ENCODE peak calls at places on chromosome 18, in five cellular contexts. O, F, P, C and N are unnamed samples.

GRCh38 chr18:46156124-46156745 is 52.0 kb downstream of the HAUS1 start:
- DNase-seq in O (no peak), F (no peak), P (no peak), C (no peak), N (no peak)

GRCh38 chr18:79586436-79587297 is 92.9 kb upstream of the CTDP1 start:
- DNase-seq in O (peak; percentile 35), F (no peak), P (no peak), C (no peak), N (no peak)

GRCh38 chr18:22302152-22302551 is 115.6 kb downstream of the CTAGE1 start:
- DNase-seq in O (no peak), F (no peak), P (no peak), C (no peak), N (no peak)

GRCh38 chr18:58057291-58057965 is 13.4 kb downstream of the NEDD4L start:
- DNase-seq in O (no peak), F (no peak), P (no peak), C (no peak), N (no peak)

GRCh38 chr18:56083889-56084288 is 495.9 kb upstream of the TCF4 start:
- DNase-seq in O (no peak), F (no peak), P (peak; percentile 20), C (no peak), N (no peak)

GRCh38 chr18:79581406-79581805 is 98.2 kb upstream of the CTDP1 start:
- DNase-seq in O (no peak), F (no peak), P (no peak), C (no peak), N (no peak)

GRCh38 chr18:49645836-49646235 is 84.0 kb downstream of the LIPG start:
- DNase-seq in O (no peak), F (no peak), P (peak; percentile 43), C (peak; percentile 58), N (peak; percentile 42)

GRCh38 chr18:27604583-27604982 is 419.5 kb upstream of the CHST9 start:
- DNase-seq in O (no peak), F (no peak), P (peak; percentile 21), C (no peak), N (peak; percentile 9)

GRCh38 chr18:56068030-56068671 is 480.2 kb upstream of the TCF4 start:
- DNase-seq in O (no peak), F (no peak), P (peak; percentile 89), C (no peak), N (peak; percentile 60)

GRCh38 chr18:22556271-22556990 is 138.7 kb upstream of the CTAGE1 start:
- DNase-seq in O (no peak), F (no peak), P (peak; percentile 38), C (no peak), N (peak; percentile 77)

GRCh38 chr18:62037989-62038778 is 145.4 kb upstream of the RNF152 start:
- DNase-seq in O (no peak), F (no peak), P (peak; percentile 48), C (no peak), N (peak; percentile 74)

GRCh38 chr18:60445341-60445740 is 72.8 kb upstream of the MC4R start:
- DNase-seq in O (no peak), F (no peak), P (peak; percentile 2), C (no peak), N (peak; percentile 10)

GRCh38 chr18:54284967-54285785 is 15.9 kb downstream of the POLI start:
- DNase-seq in O (peak; percentile 67), F (peak; percentile 93), P (peak; percentile 75), C (no peak), N (peak; percentile 47)

GRCh38 chr18:45806226-45806625 is 19.2 kb upstream of the SIGLEC15 start:
- DNase-seq in O (no peak), F (no peak), P (peak; percentile 83), C (no peak), N (peak; percentile 86)

GRCh38 chr18:7116832-7117389 is 686 bp downstream of the LAMA1 start:
- DNase-seq in O (no peak), F (no peak), P (no peak), C (peak; percentile 80), N (no peak)

GRCh38 chr18:26863921-26864497 is 1.5 kb downstream of the AQP4 start:
- DNase-seq in O (no peak), F (no peak), P (no peak), C (no peak), N (no peak)

GRCh38 chr18:22846088-22846683 is 86.9 kb upstream of the RBBP8 start:
- DNase-seq in O (no peak), F (no peak), P (peak; percentile 25), C (no peak), N (peak; percentile 55)

GRCh38 chr18:29711931-29712330 is 1330.6 kb downstream of the DSC3 start:
- DNase-seq in O (no peak), F (no peak), P (no peak), C (peak; percentile 7), N (no peak)

GRCh38 chr18:55323051-55323994 is 264.7 kb downstream of the TCF4 start:
- DNase-seq in O (no peak), F (peak; percentile 24), P (peak; percentile 31), C (no peak), N (peak; percentile 59)

GRCh38 chr18:5515007-5515744 is 28.6 kb downstream of the EPB41L3 start:
- DNase-seq in O (no peak), F (no peak), P (no peak), C (no peak), N (no peak)

GRCh38 chr18:47986724-47987455 is 56.4 kb upstream of the SMAD2 start:
- DNase-seq in O (no peak), F (no peak), P (no peak), C (no peak), N (no peak)

GRCh38 chr18:43879350-43879749 is 602.1 kb upstream of the SYT4 start:
- DNase-seq in O (no peak), F (no peak), P (no peak), C (no peak), N (no peak)

GRCh38 chr18:47287911-47288635 is 36.6 kb upstream of the SKOR2 start:
- DNase-seq in O (no peak), F (no peak), P (no peak), C (no peak), N (no peak)

GRCh38 chr18:45588284-45588683 is 27.0 kb upstream of the SLC14A2 start:
- DNase-seq in O (no peak), F (no peak), P (peak; percentile 56), C (no peak), N (peak; percentile 64)

GRCh38 chr18:79631761-79632446 is 47.7 kb upstream of the CTDP1 start:
- DNase-seq in O (no peak), F (no peak), P (no peak), C (no peak), N (no peak)

GRCh38 chr18:74310411-74310810 is 5.2 kb upstream of the C18orf63 start:
- DNase-seq in O (no peak), F (no peak), P (peak; percentile 60), C (peak; percentile 46), N (peak; percentile 57)

GRCh38 chr18:34965108-34965507 is 76.1 kb upstream of the MAPRE2 start:
- DNase-seq in O (no peak), F (no peak), P (no peak), C (no peak), N (no peak)

GRCh38 chr18:59265246-59266018 is 7.8 kb downstream of the RAX start:
- DNase-seq in O (no peak), F (no peak), P (no peak), C (peak; percentile 93), N (no peak)

GRCh38 chr18:6877288-6877687 is 147.8 kb downstream of the ARHGAP28 start:
- DNase-seq in O (no peak), F (no peak), P (no peak), C (no peak), N (no peak)

GRCh38 chr18:59718108-59719057 is 21.2 kb upstream of the CCBE1 start:
- DNase-seq in O (no peak), F (no peak), P (peak; percentile 95), C (no peak), N (peak; percentile 96)

GRCh38 chr18:62531078-62531477 is 8.3 kb downstream of the ZCCHC2 start:
- DNase-seq in O (no peak), F (no peak), P (no peak), C (no peak), N (no peak)

DNA sequence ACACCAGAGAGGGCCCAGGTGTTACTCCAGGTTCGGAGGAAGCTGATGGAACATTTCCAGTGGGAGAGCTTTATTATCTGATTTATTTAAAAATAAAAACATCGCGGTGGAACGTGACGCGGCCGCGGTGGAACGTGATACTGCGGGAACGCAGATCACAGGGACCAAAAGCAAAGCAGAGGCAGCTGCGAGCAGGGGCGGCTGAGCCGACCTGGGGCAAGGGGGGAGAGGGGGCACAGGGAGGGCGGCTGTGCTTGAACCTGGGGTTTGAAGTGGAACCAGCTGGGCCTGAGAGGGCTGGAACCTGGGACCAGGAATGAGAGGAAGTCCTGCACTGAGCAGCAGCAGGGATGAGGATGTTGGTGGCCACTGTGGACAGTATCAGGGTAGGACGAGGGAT is 583.5 kb upstream of the SALL3 start:
- DNase-seq in O (no peak), F (no peak), P (no peak), C (no peak), N (no peak)
- H3K4me3 ChIP-seq in O (no peak overlapping the region), F (no peak overlapping the region), P (no peak overlapping the region), C (no peak overlapping the region), N (no peak overlapping the region)

DNA sequence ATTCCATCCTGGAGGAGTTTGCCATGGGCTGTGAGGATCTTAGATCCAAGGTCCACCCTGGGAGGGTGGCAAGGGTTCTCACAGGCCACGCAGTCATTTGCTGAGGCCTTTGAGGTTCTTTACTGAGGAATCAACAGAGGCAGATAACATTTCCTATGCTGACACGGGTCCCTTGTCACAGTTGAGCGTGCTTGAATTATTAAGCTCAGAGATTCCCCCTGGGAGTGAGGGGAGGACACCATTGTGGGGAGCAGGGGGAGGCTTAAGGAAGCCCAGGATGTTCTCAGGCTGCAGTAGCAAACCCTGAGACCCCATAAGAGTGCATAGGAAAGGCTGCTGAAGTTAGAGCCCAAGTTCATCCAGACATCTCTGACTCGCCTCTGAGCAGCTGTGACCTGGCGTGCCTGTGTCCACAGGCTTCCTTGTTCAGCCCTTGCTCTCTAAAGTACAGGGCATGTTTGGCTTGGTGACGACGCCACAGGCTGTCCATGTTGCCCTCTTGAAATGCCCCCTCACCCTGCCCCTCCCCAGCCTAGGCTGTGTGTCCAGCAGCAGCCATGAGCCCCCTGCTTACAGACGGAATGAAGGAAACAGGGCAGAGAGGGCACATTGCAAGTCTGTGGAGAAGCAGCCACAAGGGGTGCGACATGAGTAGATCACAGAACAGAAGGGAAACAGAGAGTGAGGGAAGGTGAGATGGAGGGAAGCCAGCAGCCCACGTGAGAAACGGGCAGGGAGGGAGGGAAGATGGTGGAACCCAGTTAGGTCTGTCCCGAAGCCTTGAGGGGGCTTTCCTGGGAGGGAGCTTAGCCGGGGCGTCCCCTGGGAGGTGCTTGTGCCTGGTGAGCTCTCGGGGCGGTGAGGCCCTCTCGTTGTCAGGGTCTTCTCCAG is 34.0 kb downstream of the NAPG start:
- DNase-seq in O (no peak), F (no peak), P (peak; percentile 28), C (peak; percentile 61), N (no peak)
- H3K4me3 ChIP-seq in O (peak overlapping the region; percentile 53), F (no peak overlapping the region), P (no peak overlapping the region), C (peak overlapping the region; percentile 19), N (no peak overlapping the region)

DNA sequence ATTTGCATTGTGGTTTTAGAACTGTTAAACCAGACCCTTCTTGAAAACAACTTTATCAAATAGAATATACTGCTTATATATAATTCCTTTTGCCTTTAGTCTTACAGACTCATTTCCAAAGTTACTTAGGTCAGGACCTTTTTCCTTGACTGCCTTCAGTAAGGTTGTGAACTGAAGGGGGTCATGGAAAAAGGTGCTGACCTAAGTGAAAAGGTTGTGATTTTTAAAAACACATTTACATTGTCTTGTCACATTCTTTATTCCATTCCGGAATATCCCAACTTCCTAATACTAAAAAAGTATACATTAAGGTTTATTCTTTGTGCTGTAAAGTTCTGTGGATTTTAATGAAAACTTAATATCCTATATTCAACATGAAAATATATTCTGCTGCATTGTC is 581.4 kb downstream of the SOCS6 start:
- DNase-seq in O (no peak), F (no peak), P (no peak), C (no peak), N (no peak)
- H3K4me3 ChIP-seq in O (no peak overlapping the region), F (no peak overlapping the region), P (no peak overlapping the region), C (no peak overlapping the region), N (no peak overlapping the region)

GRCh38 chr18:50775207-50775606 is 44.6 kb downstream of the MRO start:
- DNase-seq in O (no peak), F (no peak), P (no peak), C (no peak), N (no peak)
- H3K4me3 ChIP-seq in O (no peak overlapping the region), F (no peak overlapping the region), P (no peak overlapping the region), C (no peak overlapping the region), N (no peak overlapping the region)